ENCODE peak calls at places on chromosomes 2 and 18, in five cellular contexts. L, P, A, Z and H are unnamed samples.

GRCh38 chr2:47653909-47654789 is 128.8 kb upstream of the MSH6 start:
- DNase-seq in A (peak; percentile 42), P (no peak), L (no peak), Z (no peak), H (no peak)

GRCh38 chr18:28794459-28795245 is 617.7 kb upstream of the CDH2 start:
- DNase-seq in Z (peak; percentile 93), P (peak; percentile 18), A (no peak), L (no peak), H (no peak)

GRCh38 chr18:27363918-27364317 is 178.8 kb upstream of the CHST9 start:
- DNase-seq in L (no peak), P (no peak), Z (no peak), A (peak; percentile 10), H (no peak)

GRCh38 chr2:66432801-66433694 is 1.9 kb upstream of the MEIS1 start:
- DNase-seq in P (peak; percentile 43), L (peak; percentile 97), A (peak; percentile 89), Z (peak; percentile 95), H (peak; percentile 83)

GRCh38 chr2:3601561-3602271 is 6.8 kb downstream of the COLEC11 start:
- DNase-seq in P (no peak), L (no peak), A (no peak), Z (no peak), H (no peak)

GRCh38 chr2:15762449-15762848 is 170.8 kb downstream of the DDX1 start:
- DNase-seq in P (no peak), L (no peak), A (no peak), Z (no peak), H (no peak)

GRCh38 chr2:239956818-239957261 is 68.3 kb downstream of the NDUFA10 start:
- DNase-seq in A (no peak), L (peak; percentile 61), Z (no peak), P (no peak), H (no peak)

GRCh38 chr2:31258351-31258750 is 24.4 kb downstream of the EHD3 start:
- DNase-seq in P (no peak), L (no peak), A (no peak), Z (no peak), H (no peak)

GRCh38 chr2:190507135-190507534 is 27.4 kb downstream of the NEMP2 start:
- DNase-seq in A (no peak), P (no peak), Z (no peak), L (no peak), H (peak; percentile 66)

GRCh38 chr18:79260023-79260422 is 135.7 kb upstream of the NFATC1 start:
- DNase-seq in P (no peak), A (no peak), Z (no peak), L (no peak), H (no peak)

GRCh38 chr2:85648619-85649018 is 19.4 kb downstream of the SFTPB start:
- DNase-seq in A (no peak), L (no peak), P (no peak), Z (peak; percentile 66), H (no peak)

GRCh38 chr2:186962085-186962747 is 113.2 kb upstream of the ZSWIM2 start:
- DNase-seq in L (no peak), P (no peak), Z (no peak), A (no peak), H (no peak)

GRCh38 chr2:27545348-27546141 is 37.3 kb upstream of the ZNF512 start:
- DNase-seq in Z (no peak), P (no peak), A (no peak), L (no peak), H (no peak)

GRCh38 chr2:119073213-119073612 is 85.3 kb downstream of the C1QL2 start:
- DNase-seq in P (no peak), L (no peak), Z (no peak), A (no peak), H (no peak)

GRCh38 chr18:60413944-60414547 is 41.5 kb upstream of the MC4R start:
- DNase-seq in Z (no peak), A (peak; percentile 2), P (peak; percentile 13), L (no peak), H (no peak)

GRCh38 chr2:219441451-219442205 is 7.0 kb downstream of the SPEG start:
- DNase-seq in A (no peak), L (peak; percentile 89), P (no peak), Z (no peak), H (peak; percentile 39)
- H3K4me1 ChIP-seq in A (no peaks in the 10 kb centered on the region), L (peaks cover 85% of the 10 kb centered on the region), P (peaks cover 9% of the 10 kb centered on the region), Z (peaks cover 4% of the 10 kb centered on the region), H (no peaks in the 10 kb centered on the region)

DNA sequence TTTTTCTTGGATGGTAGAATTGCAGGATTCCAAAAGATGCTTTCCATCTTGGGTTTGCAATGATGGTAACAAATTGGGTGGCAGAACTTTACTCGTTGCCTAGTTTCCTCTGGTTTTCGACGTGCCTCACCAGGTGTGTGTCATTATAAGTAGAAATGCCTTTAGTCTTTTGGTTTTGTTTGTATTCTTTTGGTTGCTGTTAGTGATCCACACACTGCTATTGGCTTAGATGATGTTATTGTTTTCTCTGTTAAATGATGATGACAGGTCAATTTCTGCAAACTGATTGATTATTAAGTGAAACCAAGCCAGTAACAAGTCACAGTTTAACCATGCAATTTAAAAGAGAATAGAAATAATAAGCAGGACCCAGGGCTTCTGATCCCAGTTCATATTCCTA is 6.1 kb upstream of the LAMA3 start:
- DNase-seq in Z (no peak), A (no peak), P (no peak), L (no peak), H (no peak)
- H3K27ac ChIP-seq in Z (no peak overlapping the region), A (no peak overlapping the region), P (no peak overlapping the region), L (no peak overlapping the region), H (no peak overlapping the region)

GRCh38 chr2:217943379-217944321 is 59.1 kb downstream of the TNS1 start:
- DNase-seq in A (peak; percentile 71), P (no peak), L (peak; percentile 96), Z (peak; percentile 57), H (peak; percentile 74)
- TF ChIP-seq POLR2AphosphoS5 in A (peak; percentile 89), P (no peak), L (peak; percentile 95), Z (no peak), H (peak; percentile 74)

GRCh38 chr2:12488365-12488972 is 228.3 kb upstream of the TRIB2 start:
- DNase-seq in A (no peak), L (no peak), Z (no peak), P (no peak), H (no peak)
- H3K4me1 ChIP-seq in A (no peaks in the 10 kb centered on the region), L (peaks cover 22% of the 10 kb centered on the region), Z (peaks cover 13% of the 10 kb centered on the region), P (peaks cover 4% of the 10 kb centered on the region), H (peaks cover 4% of the 10 kb centered on the region)

DNA sequence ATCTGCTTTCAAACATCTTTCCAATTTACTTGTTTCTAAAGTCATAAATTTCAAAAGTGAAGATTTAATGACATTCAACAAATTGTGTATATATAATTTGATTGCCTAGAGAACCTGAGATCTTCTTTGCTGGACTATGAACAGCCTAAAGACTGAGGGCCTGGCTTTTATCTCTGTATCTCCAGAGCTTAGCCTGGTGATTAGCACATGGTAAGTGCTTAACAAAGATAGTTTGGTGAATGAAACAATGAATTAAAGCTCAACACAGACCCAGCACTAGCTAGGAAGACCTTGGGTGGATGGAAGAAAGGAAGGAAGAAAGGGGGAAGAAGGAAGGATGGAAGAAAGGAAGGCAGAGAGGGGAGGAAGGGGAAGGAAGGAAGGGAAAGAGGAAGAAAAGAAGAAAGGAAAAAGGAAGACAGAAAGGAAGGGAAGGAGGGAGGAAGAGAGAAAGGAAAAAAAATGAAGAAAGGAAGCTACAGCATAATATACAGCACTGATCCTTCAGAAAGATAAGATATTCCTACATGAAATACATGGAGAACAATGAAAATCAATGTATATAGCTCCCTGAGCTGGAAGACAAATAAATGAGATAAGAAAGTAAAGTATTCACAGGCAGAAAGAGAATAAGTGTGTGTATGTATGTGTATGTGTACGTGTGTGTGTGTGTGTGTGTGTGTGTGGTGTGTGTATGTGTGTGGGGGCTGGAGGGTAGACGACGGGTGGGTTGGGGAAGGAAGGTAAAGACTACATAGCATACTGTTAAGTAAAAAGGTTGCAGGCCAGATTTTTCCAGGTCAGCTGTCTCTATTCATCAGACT is 318.2 kb downstream of the TNS1 start:
- DNase-seq in P (no peak), L (no peak), Z (no peak), A (no peak), H (no peak)
- H3K27ac ChIP-seq in P (no peak overlapping the region), L (no peak overlapping the region), Z (no peak overlapping the region), A (no peak overlapping the region), H (peak overlapping the region; percentile 20)

GRCh38 chr18:37450434-37451133 is 115.0 kb downstream of the CELF4 start:
- DNase-seq in P (no peak), L (peak; percentile 71), Z (no peak), A (no peak), H (no peak)
- TF ChIP-seq POLR2AphosphoS5 in P (no peak), L (no peak), Z (no peak), A (no peak), H (no peak)